ENCODE peak calls at places on chromosomes 7 and 10, in five cellular contexts. One of them, this sample, is unnamed.
A peak's percentile ranks its signal among the peaks of the same experiment; 100 is the strongest.

GRCh38 chr10:64486149-64486548 is 964.9 kb downstream of the REEP3 start:
- DNase-seq in epithelial cell of esophagus: peak; percentile 7
- DNase-seq in HEK293T: no peak
- DNase-seq in PC-3: peak; percentile 76
- DNase-seq in tibial artery: no peak
- DNase-seq in this sample: peak; percentile 61

GRCh38 chr7:372939-373791 is 83.2 kb downstream of the FOXL3 start:
- DNase-seq in PC-3: no peak
- DNase-seq in tibial artery: peak; percentile 18
- DNase-seq in HEK293T: no peak
- DNase-seq in epithelial cell of esophagus: no peak
- DNase-seq in this sample: no peak

GRCh38 chr7:81725496-81726117 is 44.2 kb downstream of the HGF start:
- DNase-seq in tibial artery: no peak
- DNase-seq in PC-3: peak; percentile 93
- DNase-seq in epithelial cell of esophagus: no peak
- DNase-seq in HEK293T: no peak
- DNase-seq in this sample: peak; percentile 91

GRCh38 chr10:118508355-118508754 is 87.1 kb downstream of the PRLHR start:
- DNase-seq in PC-3: no peak
- DNase-seq in tibial artery: no peak
- DNase-seq in HEK293T: no peak
- DNase-seq in epithelial cell of esophagus: no peak
- DNase-seq in this sample: no peak

GRCh38 chr10:105797234-105797890 is 1156.3 kb downstream of the SORCS3 start:
- DNase-seq in tibial artery: no peak
- DNase-seq in HEK293T: peak; percentile 34
- DNase-seq in epithelial cell of esophagus: peak; percentile 69
- DNase-seq in PC-3: peak; percentile 58
- DNase-seq in this sample: peak; percentile 16

GRCh38 chr7:5635461-5636445 is 145.7 kb downstream of the RNF216 start:
- DNase-seq in tibial artery: no peak
- DNase-seq in epithelial cell of esophagus: no peak
- DNase-seq in HEK293T: no peak
- DNase-seq in PC-3: no peak
- DNase-seq in this sample: peak; percentile 38

GRCh38 chr10:10745281-10745680 is 272.4 kb upstream of the CELF2 start:
- DNase-seq in tibial artery: no peak
- DNase-seq in HEK293T: no peak
- DNase-seq in PC-3: no peak
- DNase-seq in epithelial cell of esophagus: no peak
- DNase-seq in this sample: no peak

GRCh38 chr7:80307251-80307856 is 172.7 kb downstream of the GNAI1 start:
- DNase-seq in tibial artery: no peak
- DNase-seq in PC-3: peak; percentile 10
- DNase-seq in HEK293T: no peak
- DNase-seq in epithelial cell of esophagus: peak; percentile 77
- DNase-seq in this sample: peak; percentile 74

GRCh38 chr7:58316-58715 is 134.1 kb upstream of the FAM20C start:
- DNase-seq in PC-3: no peak
- DNase-seq in HEK293T: no peak
- DNase-seq in epithelial cell of esophagus: no peak
- DNase-seq in tibial artery: no peak
- DNase-seq in this sample: no peak

GRCh38 chr7:73742338-73742752 is 3.7 kb upstream of the ABHD11 start:
- DNase-seq in epithelial cell of esophagus: no peak
- DNase-seq in PC-3: no peak
- DNase-seq in tibial artery: no peak
- DNase-seq in HEK293T: no peak
- DNase-seq in this sample: no peak

GRCh38 chr7:156692849-156693248 is 52.3 kb downstream of the RNF32 start:
- DNase-seq in epithelial cell of esophagus: no peak
- DNase-seq in HEK293T: no peak
- DNase-seq in tibial artery: no peak
- DNase-seq in PC-3: no peak
- DNase-seq in this sample: no peak

GRCh38 chr7:4820405-4820967 is 41.3 kb downstream of the PAPOLB start:
- DNase-seq in epithelial cell of esophagus: no peak
- DNase-seq in PC-3: no peak
- DNase-seq in tibial artery: no peak
- DNase-seq in HEK293T: no peak
- DNase-seq in this sample: no peak

GRCh38 chr7:158403013-158403821 is 184.4 kb downstream of the PTPRN2 start:
- DNase-seq in HEK293T: no peak
- DNase-seq in epithelial cell of esophagus: peak; percentile 83
- DNase-seq in PC-3: no peak
- DNase-seq in tibial artery: no peak
- DNase-seq in this sample: no peak

This sample was measured in fibroblast of mammary gland.